ENCODE peak calls at places on chromosome 19, in seven cellular contexts. E is psoas muscle; G is pancreas; T is heart right ventricle; L is naive thymus-derived CD4-positive, alpha-beta T cell; C is HCT116; U is CD8-positive, alpha-beta memory T cell. A is an unnamed sample.

GRCh38 chr19:1247747-1248453 is 483 bp upstream of the MIDN start:
- DNase-seq in G (peak; percentile 86), T (peak; percentile 80), C (no peak), L (peak; percentile 61), U (peak; percentile 66), E (peak; percentile 96), A (no peak)

GRCh38 chr19:41848666-41849065 is 3.8 kb downstream of the DMRTC2 start:
- DNase-seq in C (no peak), E (no peak), T (no peak), G (no peak), U (no peak), L (no peak), A (no peak)

GRCh38 chr19:6363429-6363828 is 2.1 kb downstream of the CLPP start:
- DNase-seq in U (no peak), T (no peak), G (no peak), C (no peak), E (no peak), L (no peak), A (no peak)

GRCh38 chr19:49809155-49809986 is 3.7 kb downstream of the FUZ start:
- DNase-seq in U (peak; percentile 57), C (no peak), T (peak; percentile 75), L (peak; percentile 39), G (peak; percentile 86), E (peak; percentile 85), A (no peak)

GRCh38 chr19:1884719-1885334 is 469 bp downstream of the ABHD17A start:
- DNase-seq in G (no peak), C (no peak), U (no peak), L (no peak), E (no peak), T (no peak), A (no peak)

GRCh38 chr19:44848036-44848804 is 2.1 kb downstream of the NECTIN2 start:
- DNase-seq in L (no peak), T (peak; percentile 26), C (no peak), U (no peak), G (no peak), E (no peak), A (no peak)

GRCh38 chr19:47518139-47518538 is 3.3 kb upstream of the NAPA start:
- DNase-seq in G (no peak), U (peak; percentile 73), T (no peak), C (no peak), E (peak; percentile 26), L (peak; percentile 31), A (no peak)

GRCh38 chr19:18306209-18306902 is 16.5 kb downstream of the LSM4 start:
- DNase-seq in C (no peak), G (no peak), T (no peak), U (no peak), E (no peak), L (no peak), A (no peak)

GRCh38 chr19:7926727-7927604 is 1.0 kb upstream of the CTXN1 start:
- DNase-seq in G (no peak), T (no peak), U (no peak), C (no peak), L (no peak), E (peak; percentile 57), A (no peak)

GRCh38 chr19:35848919-35849505 is 3.3 kb downstream of the NPHS1 start:
- DNase-seq in L (no peak), G (peak; percentile 54), T (no peak), E (no peak), C (no peak), U (no peak), A (no peak)

GRCh38 chr19:47479701-47480503 is 4.1 kb downstream of the KPTN start:
- DNase-seq in L (no peak), G (no peak), U (no peak), C (no peak), T (no peak), E (peak; percentile 57), A (no peak)

GRCh38 chr19:7844405-7844804 is 14.4 kb downstream of the EVI5L start:
- DNase-seq in C (no peak), E (no peak), U (no peak), T (no peak), G (no peak), L (no peak), A (no peak)

GRCh38 chr19:46373573-46374359 is 26.9 kb downstream of the PPP5C start:
- DNase-seq in E (peak; percentile 80), C (no peak), G (peak; percentile 98), U (no peak), L (no peak), T (peak; percentile 84), A (peak; percentile 99)

GRCh38 chr19:7468840-7469239 is 20.0 kb downstream of the PEX11G start:
- DNase-seq in G (no peak), C (no peak), E (no peak), T (no peak), L (no peak), U (no peak), A (no peak)

GRCh38 chr19:29269641-29270040 is 56.7 kb upstream of the UQCRFS1 start:
- DNase-seq in L (no peak), T (no peak), G (no peak), U (no peak), C (no peak), E (no peak), A (no peak)

GRCh38 chr19:14059093-14059480 is 2.8 kb downstream of the PALM3 start:
- DNase-seq in E (no peak), T (no peak), L (peak; percentile 53), G (no peak), C (no peak), U (peak; percentile 43), A (no peak)

GRCh38 chr19:35142531-35143230 is 374 bp upstream of the FXYD7 start:
- DNase-seq in T (peak; percentile 63), E (peak; percentile 72), L (peak; percentile 86), C (no peak), U (peak; percentile 73), G (peak; percentile 90), A (no peak)

GRCh38 chr19:29277107-29277506 is 64.2 kb upstream of the UQCRFS1 start:
- DNase-seq in E (no peak), U (peak; percentile 66), T (no peak), G (no peak), L (peak; percentile 31), C (no peak), A (no peak)

GRCh38 chr19:17346109-17346671 is 8.8 kb downstream of the GTPBP3 start:
- DNase-seq in U (peak; percentile 69), G (peak; percentile 91), E (peak; percentile 85), T (peak; percentile 81), C (peak; percentile 60), L (peak; percentile 83), A (no peak)

GRCh38 chr19:33841685-33842084 is 45.0 kb downstream of the KCTD15 start:
- DNase-seq in T (no peak), G (no peak), L (no peak), C (no peak), U (no peak), E (no peak), A (no peak)

GRCh38 chr19:53877361-53877766 is 4.6 kb upstream of the PRKCG start:
- DNase-seq in L (peak; percentile 62), C (no peak), U (peak; percentile 75), T (no peak), E (peak; percentile 8), G (no peak), A (no peak)

GRCh38 chr19:7681336-7682174 is 922 bp downstream of the TRAPPC5 start:
- DNase-seq in C (peak; percentile 59), E (peak; percentile 89), T (peak; percentile 67), U (peak; percentile 85), L (peak; percentile 81), G (peak; percentile 76), A (no peak)

GRCh38 chr19:55486043-55486970 is 1.3 kb downstream of the NAT14 start:
- DNase-seq in U (no peak), T (no peak), C (no peak), G (peak; percentile 63), L (no peak), E (peak; percentile 65), A (no peak)

GRCh38 chr19:14439014-14439413 is 5.9 kb downstream of the PKN1 start:
- DNase-seq in U (no peak), G (no peak), T (no peak), L (no peak), E (no peak), C (no peak), A (no peak)

GRCh38 chr19:11356074-11356397 is 804 bp downstream of the PLPPR2 start:
- DNase-seq in L (no peak), G (no peak), U (no peak), E (no peak), C (no peak), T (no peak), A (no peak)
- H3K4me3 ChIP-seq in L (peak overlapping the region; percentile 15), G (no peak overlapping the region), U (peak overlapping the region; percentile 3), E (peak overlapping the region; percentile 64), C (peak overlapping the region; percentile 65), T (peak overlapping the region; percentile 67), A (peak overlapping the region; percentile 62)

GRCh38 chr19:10332158-10332964 is 968 bp downstream of the RAVER1 start:
- DNase-seq in C (no peak), E (no peak), U (no peak), T (no peak), G (no peak), L (no peak), A (no peak)

GRCh38 chr19:10334340-10335148 is 1.2 kb upstream of the RAVER1 start:
- DNase-seq in E (peak; percentile 98), L (no peak), T (peak; percentile 96), G (peak; percentile 97), C (peak; percentile 93), U (peak; percentile 23), A (peak; percentile 59)

GRCh38 chr19:10332965-10333757 is at the start of gene RAVER1:
- DNase-seq in E (peak; percentile 99), T (peak; percentile 98), G (peak; percentile 98), C (peak; percentile 92), L (peak; percentile 97), U (peak; percentile 98), A (peak; percentile 89)

GRCh38 chr19:10333758-10334339 is 520 bp upstream of the RAVER1 start:
- DNase-seq in E (no peak), G (no peak), U (no peak), T (no peak), C (no peak), L (no peak), A (no peak)

GRCh38 chr19:10335149-10336053 is 2.1 kb upstream of the RAVER1 start:
- DNase-seq in T (peak; percentile 58), C (no peak), L (no peak), G (no peak), E (no peak), U (no peak), A (no peak)
- H3K4me3 ChIP-seq in T (peak overlapping the region; percentile 78), C (peak overlapping the region; percentile 77), L (no peak overlapping the region), G (no peak overlapping the region), E (peak overlapping the region; percentile 69), U (no peak overlapping the region), A (peak overlapping the region; percentile 94)

DNA sequence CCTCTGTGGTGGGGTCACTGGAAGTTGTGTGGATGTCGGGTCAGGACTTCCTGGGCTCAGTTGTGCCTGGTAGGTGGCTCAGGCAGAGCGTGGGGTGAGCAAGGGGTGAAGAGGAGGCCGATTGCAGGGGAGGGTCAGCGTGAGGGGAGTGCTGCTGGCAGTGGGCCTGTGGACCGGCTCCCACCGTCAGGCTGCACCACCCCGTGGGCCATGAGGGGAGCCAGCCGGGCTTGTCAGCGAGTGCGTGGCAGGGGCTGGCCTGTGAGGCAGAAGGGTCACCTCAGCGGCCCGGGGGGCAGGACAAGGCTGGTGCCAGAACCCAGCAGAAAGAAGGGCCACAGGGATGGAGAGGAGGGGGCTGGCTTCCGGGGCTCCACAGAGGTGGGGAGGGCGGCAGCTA is 13.3 kb downstream of the RAB8A start:
- DNase-seq in G (no peak), C (no peak), U (no peak), T (no peak), L (no peak), E (no peak), A (no peak)
- H3K4me3 ChIP-seq in G (no peak overlapping the region), C (no peak overlapping the region), U (no peak overlapping the region), T (no peak overlapping the region), L (no peak overlapping the region), E (no peak overlapping the region), A (no peak overlapping the region)

GRCh38 chr19:51541458-51542357 is 10.2 kb upstream of the SIGLEC6 start:
- DNase-seq in T (no peak), G (no peak), L (no peak), U (no peak), C (no peak), E (no peak), A (no peak)
- H3K4me3 ChIP-seq in T (no peak overlapping the region), G (no peak overlapping the region), L (no peak overlapping the region), U (no peak overlapping the region), C (no peak overlapping the region), E (no peak overlapping the region), A (no peak overlapping the region)

A was measured in keratinocyte.